ENCODE peak calls at places on chromosomes 2 and 18, in six cellular contexts. K is left ventricle myocardium superior, V is astrocyte of the cerebellum, Z is mesothelial cell of epicardium, M is ascending aorta, D is choroid plexus epithelial cell. U is an unnamed sample.

GRCh38 chr18:79677221-79677620 is 2.4 kb upstream of the CTDP1 start:
- DNase-seq in K (no peak), V (no peak), Z (no peak), M (no peak), D (no peak), U (no peak)

GRCh38 chr2:174561283-174562275 is 36.0 kb downstream of the WIPF1 start:
- DNase-seq in K (peak), V (peak), Z (no peak), M (peak), D (peak), U (peak)

GRCh38 chr18:48875942-48876511 is 74.7 kb downstream of the SMAD7 start:
- DNase-seq in K (no peak), V (no peak), Z (no peak), M (no peak), D (peak), U (no peak)

GRCh38 chr2:31318360-31319336 is 84.7 kb downstream of the EHD3 start:
- DNase-seq in K (peak), V (peak), Z (no peak), M (peak), D (peak), U (peak)

GRCh38 chr18:37243756-37244155 is 321.8 kb downstream of the CELF4 start:
- DNase-seq in K (no peak), V (no peak), Z (peak), M (no peak), D (no peak), U (peak)

GRCh38 chr2:24492283-24493272 is 1.5 kb downstream of the NCOA1 start:
- DNase-seq in K (no peak), V (no peak), Z (no peak), M (no peak), D (peak), U (no peak)

GRCh38 chr2:149507933-149508332 is 79.6 kb downstream of the MMADHC start:
- DNase-seq in K (no peak), V (no peak), Z (no peak), M (no peak), D (no peak), U (no peak)

GRCh38 chr2:168821577-168821976 is 19.1 kb downstream of the NOSTRIN start:
- DNase-seq in K (no peak), V (no peak), Z (no peak), M (no peak), D (no peak), U (no peak)

GRCh38 chr2:145530653-145531052 is 1010.7 kb upstream of the ZEB2 start:
- DNase-seq in K (no peak), V (no peak), Z (no peak), M (no peak), D (no peak), U (no peak)

GRCh38 chr2:238439093-238439849 is 12.5 kb downstream of the ASB1 start:
- DNase-seq in K (no peak), V (peak), Z (no peak), M (peak), D (peak), U (no peak)

GRCh38 chr2:238938460-238939055 is 90.7 kb downstream of the TWIST2 start:
- DNase-seq in K (peak), V (peak), Z (peak), M (peak), D (no peak), U (peak)

GRCh38 chr2:215052404-215052803 is 86.0 kb downstream of the ABCA12 start:
- DNase-seq in K (no peak), V (no peak), Z (no peak), M (no peak), D (no peak), U (no peak)

GRCh38 chr18:36532394-36532793 is 234.9 kb downstream of the FHOD3 start:
- DNase-seq in K (no peak), V (peak), Z (no peak), M (no peak), D (peak), U (no peak)

GRCh38 chr2:181648478-181649155 is 8.3 kb downstream of the CERKL start:
- DNase-seq in K (no peak), V (no peak), Z (no peak), M (no peak), D (no peak), U (no peak)

GRCh38 chr2:30666307-30666874 is 140.9 kb downstream of the CAPN13 start:
- DNase-seq in K (no peak), V (peak), Z (no peak), M (no peak), D (peak), U (no peak)

GRCh38 chr2:77578354-77578753 is 56.2 kb upstream of the LRRTM4 start:
- DNase-seq in K (no peak), V (no peak), Z (no peak), M (no peak), D (no peak), U (no peak)

GRCh38 chr2:199468561-199469513 is 11.1 kb upstream of the SATB2 start:
- DNase-seq in K (no peak), V (no peak), Z (no peak), M (no peak), D (no peak), U (no peak)

GRCh38 chr2:238864207-238865014 is 16.5 kb downstream of the TWIST2 start:
- DNase-seq in K (peak), V (peak), Z (peak), M (peak), D (peak), U (peak)

GRCh38 chr2:3418766-3419165 is 39.3 kb downstream of the TRAPPC12 start:
- DNase-seq in K (no peak), V (no peak), Z (no peak), M (no peak), D (no peak), U (no peak)

GRCh38 chr18:28459587-28459986 is 282.7 kb upstream of the CDH2 start:
- DNase-seq in K (no peak), V (no peak), Z (no peak), M (no peak), D (peak), U (no peak)

GRCh38 chr2:190634381-190634780 is 14.5 kb upstream of the NAB1 start:
- DNase-seq in K (no peak), V (no peak), Z (no peak), M (no peak), D (no peak), U (no peak)

GRCh38 chr2:107745100-107745499 is 81.6 kb upstream of the RGPD4 start:
- DNase-seq in K (no peak), V (no peak), Z (no peak), M (no peak), D (no peak), U (no peak)

GRCh38 chr2:216300921-216301320 is 71.4 kb downstream of the MARCHF4 start:
- DNase-seq in K (no peak), V (no peak), Z (no peak), M (no peak), D (no peak), U (no peak)

GRCh38 chr2:68850524-68850923 is 20.7 kb downstream of the BMP10 start:
- DNase-seq in K (no peak), V (no peak), Z (no peak), M (no peak), D (no peak), U (no peak)

GRCh38 chr2:9720352-9721093 is 89.7 kb upstream of the YWHAQ start:
- DNase-seq in K (no peak), V (no peak), Z (no peak), M (no peak), D (no peak), U (no peak)

GRCh38 chr2:238100821-238101771 is 956 bp downstream of the ESPNL start:
- DNase-seq in K (no peak), V (no peak), Z (no peak), M (peak), D (no peak), U (no peak)

GRCh38 chr2:1625281-1626001 is 118.9 kb downstream of the PXDN start:
- DNase-seq in K (no peak), V (peak), Z (no peak), M (no peak), D (peak), U (no peak)

GRCh38 chr2:60405266-60405665 is 148.2 kb downstream of the BCL11A start:
- DNase-seq in K (no peak), V (no peak), Z (no peak), M (no peak), D (no peak), U (no peak)

GRCh38 chr2:129888896-129889295 is 90.6 kb upstream of the RAB6C start:
- DNase-seq in K (no peak), V (no peak), Z (no peak), M (no peak), D (peak), U (no peak)

GRCh38 chr18:58712930-58713329 is 41.7 kb downstream of the MALT1 start:
- DNase-seq in K (no peak), V (no peak), Z (no peak), M (no peak), D (no peak), U (no peak)